ENCODE peak calls at places on chromosomes 7 and 10, in five cellular contexts. One of them, this sample, is unnamed.

GRCh38 chr10:63157845-63158624 is 24.9 kb downstream of the NRBF2 start:
- DNase-seq in HepG2: peak
- DNase-seq in GM12878: peak
- DNase-seq in SK-N-SH: peak
- DNase-seq in K562: peak
- DNase-seq in this sample: peak

GRCh38 chr10:97889461-97890265 is 40.0 kb downstream of the GOLGA7B start:
- DNase-seq in HepG2: no peak
- DNase-seq in GM12878: no peak
- DNase-seq in SK-N-SH: peak
- DNase-seq in K562: peak
- DNase-seq in this sample: peak

GRCh38 chr7:257647-257992 is 32.4 kb upstream of the FOXL3 start:
- DNase-seq in HepG2: no peak
- DNase-seq in GM12878: no peak
- DNase-seq in SK-N-SH: no peak
- DNase-seq in K562: no peak
- DNase-seq in this sample: no peak

GRCh38 chr7:68038621-68039314 is 1042.1 kb downstream of the TYW1 start:
- DNase-seq in HepG2: peak
- DNase-seq in GM12878: no peak
- DNase-seq in SK-N-SH: no peak
- DNase-seq in K562: no peak
- DNase-seq in this sample: no peak

GRCh38 chr10:46169736-46170135 is 117.1 kb upstream of the ANTXRL start:
- DNase-seq in HepG2: no peak
- DNase-seq in GM12878: no peak
- DNase-seq in SK-N-SH: no peak
- DNase-seq in K562: no peak
- DNase-seq in this sample: no peak

GRCh38 chr7:10128748-10129147 is 844.9 kb upstream of the PHF14 start:
- DNase-seq in HepG2: no peak
- DNase-seq in GM12878: no peak
- DNase-seq in SK-N-SH: peak
- DNase-seq in K562: peak
- DNase-seq in this sample: no peak

GRCh38 chr10:42961776-42962119 is 115.1 kb upstream of the RET start:
- DNase-seq in HepG2: no peak
- DNase-seq in GM12878: no peak
- DNase-seq in SK-N-SH: no peak
- DNase-seq in K562: no peak
- DNase-seq in this sample: no peak

GRCh38 chr7:35802649-35803048 is 1.8 kb downstream of the SEPTIN7 start:
- DNase-seq in HepG2: peak
- DNase-seq in GM12878: no peak
- DNase-seq in SK-N-SH: peak
- DNase-seq in K562: peak
- DNase-seq in this sample: no peak

GRCh38 chr10:31100176-31100575 is 68.5 kb upstream of the ZNF438 start:
- DNase-seq in HepG2: no peak
- DNase-seq in GM12878: peak
- DNase-seq in SK-N-SH: no peak
- DNase-seq in K562: no peak
- DNase-seq in this sample: no peak

GRCh38 chr7:131355917-131356777 is 28.5 kb downstream of the MKLN1 start:
- DNase-seq in HepG2: no peak
- DNase-seq in GM12878: no peak
- DNase-seq in SK-N-SH: no peak
- DNase-seq in K562: no peak
- DNase-seq in this sample: no peak

GRCh38 chr7:525740-526139 is 6.1 kb upstream of the PDGFA start:
- DNase-seq in HepG2: no peak
- DNase-seq in GM12878: no peak
- DNase-seq in SK-N-SH: no peak
- DNase-seq in K562: no peak
- DNase-seq in this sample: no peak

GRCh38 chr10:95168694-95169093 is 25.3 kb upstream of the ACSM6 start:
- DNase-seq in HepG2: no peak
- DNase-seq in GM12878: no peak
- DNase-seq in SK-N-SH: no peak
- DNase-seq in K562: no peak
- DNase-seq in this sample: no peak

GRCh38 chr7:144403102-144403501 is 391 bp downstream of the NOBOX start:
- DNase-seq in HepG2: no peak
- DNase-seq in GM12878: no peak
- DNase-seq in SK-N-SH: no peak
- DNase-seq in K562: no peak
- DNase-seq in this sample: no peak

GRCh38 chr10:78331391-78331922 is 297.8 kb downstream of the RPS24 start:
- DNase-seq in HepG2: no peak
- DNase-seq in GM12878: no peak
- DNase-seq in SK-N-SH: no peak
- DNase-seq in K562: no peak
- DNase-seq in this sample: no peak

GRCh38 chr10:89980166-89980565 is 278.8 kb downstream of the KIF20B start:
- DNase-seq in HepG2: no peak
- DNase-seq in GM12878: no peak
- DNase-seq in SK-N-SH: no peak
- DNase-seq in K562: no peak
- DNase-seq in this sample: no peak

GRCh38 chr7:47601119-47601880 is 19.4 kb upstream of the TNS3 start:
- DNase-seq in HepG2: peak
- DNase-seq in GM12878: no peak
- DNase-seq in SK-N-SH: no peak
- DNase-seq in K562: no peak
- DNase-seq in this sample: no peak

GRCh38 chr7:5420108-5420840 is 3.4 kb downstream of the TNRC18 start:
- DNase-seq in HepG2: no peak
- DNase-seq in GM12878: no peak
- DNase-seq in SK-N-SH: peak
- DNase-seq in K562: no peak
- DNase-seq in this sample: no peak

GRCh38 chr7:3260425-3260762 is 40.7 kb upstream of the SDK1 start:
- DNase-seq in HepG2: no peak
- DNase-seq in GM12878: no peak
- DNase-seq in SK-N-SH: no peak
- DNase-seq in K562: no peak
- DNase-seq in this sample: no peak

GRCh38 chr7:30206466-30206865 is 71.7 kb downstream of the MTURN start:
- DNase-seq in HepG2: no peak
- DNase-seq in GM12878: no peak
- DNase-seq in SK-N-SH: no peak
- DNase-seq in K562: no peak
- DNase-seq in this sample: peak

GRCh38 chr10:45997557-45997956 is 25.3 kb downstream of the TIMM23 start:
- DNase-seq in HepG2: no peak
- DNase-seq in GM12878: no peak
- DNase-seq in SK-N-SH: no peak
- DNase-seq in K562: no peak
- DNase-seq in this sample: no peak

GRCh38 chr10:83166344-83166743 is 973.0 kb upstream of the GHITM start:
- DNase-seq in HepG2: no peak
- DNase-seq in GM12878: no peak
- DNase-seq in SK-N-SH: peak
- DNase-seq in K562: no peak
- DNase-seq in this sample: no peak

GRCh38 chr7:157690058-157690832 is 353.4 kb downstream of the DNAJB6 start:
- DNase-seq in HepG2: no peak
- DNase-seq in GM12878: no peak
- DNase-seq in SK-N-SH: peak
- DNase-seq in K562: no peak
- DNase-seq in this sample: no peak

GRCh38 chr10:82551501-82551900 is 676.5 kb downstream of the NRG3 start:
- DNase-seq in HepG2: no peak
- DNase-seq in GM12878: no peak
- DNase-seq in SK-N-SH: no peak
- DNase-seq in K562: no peak
- DNase-seq in this sample: no peak

GRCh38 chr7:74269757-74270277 is 15.6 kb upstream of the RFC2 start:
- DNase-seq in HepG2: peak
- DNase-seq in GM12878: peak
- DNase-seq in SK-N-SH: peak
- DNase-seq in K562: peak
- DNase-seq in this sample: peak

GRCh38 chr10:103822795-103823194 is 32.6 kb downstream of the SH3PXD2A start:
- DNase-seq in HepG2: no peak
- DNase-seq in GM12878: no peak
- DNase-seq in SK-N-SH: no peak
- DNase-seq in K562: no peak
- DNase-seq in this sample: no peak

GRCh38 chr7:68511281-68511680 is 1087.0 kb upstream of the AUTS2 start:
- DNase-seq in HepG2: no peak
- DNase-seq in GM12878: no peak
- DNase-seq in SK-N-SH: peak
- DNase-seq in K562: no peak
- DNase-seq in this sample: no peak

GRCh38 chr10:69636273-69636575 is 6.2 kb downstream of the FAM241B start:
- DNase-seq in HepG2: no peak
- DNase-seq in GM12878: no peak
- DNase-seq in SK-N-SH: no peak
- DNase-seq in K562: no peak
- DNase-seq in this sample: no peak

GRCh38 chr10:23918839-23919238 is 290.1 kb upstream of the KIAA1217 start:
- DNase-seq in HepG2: no peak
- DNase-seq in GM12878: no peak
- DNase-seq in SK-N-SH: no peak
- DNase-seq in K562: no peak
- DNase-seq in this sample: no peak

GRCh38 chr7:119664601-119665000 is 608.4 kb upstream of the KCND2 start:
- DNase-seq in HepG2: no peak
- DNase-seq in GM12878: no peak
- DNase-seq in SK-N-SH: no peak
- DNase-seq in K562: no peak
- DNase-seq in this sample: no peak

GRCh38 chr10:110162749-110163148 is 44.7 kb upstream of the MXI1 start:
- DNase-seq in HepG2: no peak
- DNase-seq in GM12878: no peak
- DNase-seq in SK-N-SH: no peak
- DNase-seq in K562: no peak
- DNase-seq in this sample: no peak
- TF ChIP-seq ZBTB33 in HepG2: no peak
- TF ChIP-seq ZBTB33 in GM12878: no peak
- TF ChIP-seq ZBTB33 in SK-N-SH: no peak
- TF ChIP-seq ZBTB33 in K562: no peak
- TF ChIP-seq ZBTB33 in this sample: no peak

GRCh38 chr10:110304394-110304779 is 333 bp downstream of the SMNDC1 start:
- DNase-seq in HepG2: no peak
- DNase-seq in GM12878: no peak
- DNase-seq in SK-N-SH: no peak
- DNase-seq in K562: peak
- DNase-seq in this sample: no peak
- TF ChIP-seq RAD21 in HepG2: peak
- TF ChIP-seq RAD21 in GM12878: no peak
- TF ChIP-seq RAD21 in SK-N-SH: no peak
- TF ChIP-seq RAD21 in K562: no peak
- TF ChIP-seq RAD21 in this sample: no peak

DNA sequence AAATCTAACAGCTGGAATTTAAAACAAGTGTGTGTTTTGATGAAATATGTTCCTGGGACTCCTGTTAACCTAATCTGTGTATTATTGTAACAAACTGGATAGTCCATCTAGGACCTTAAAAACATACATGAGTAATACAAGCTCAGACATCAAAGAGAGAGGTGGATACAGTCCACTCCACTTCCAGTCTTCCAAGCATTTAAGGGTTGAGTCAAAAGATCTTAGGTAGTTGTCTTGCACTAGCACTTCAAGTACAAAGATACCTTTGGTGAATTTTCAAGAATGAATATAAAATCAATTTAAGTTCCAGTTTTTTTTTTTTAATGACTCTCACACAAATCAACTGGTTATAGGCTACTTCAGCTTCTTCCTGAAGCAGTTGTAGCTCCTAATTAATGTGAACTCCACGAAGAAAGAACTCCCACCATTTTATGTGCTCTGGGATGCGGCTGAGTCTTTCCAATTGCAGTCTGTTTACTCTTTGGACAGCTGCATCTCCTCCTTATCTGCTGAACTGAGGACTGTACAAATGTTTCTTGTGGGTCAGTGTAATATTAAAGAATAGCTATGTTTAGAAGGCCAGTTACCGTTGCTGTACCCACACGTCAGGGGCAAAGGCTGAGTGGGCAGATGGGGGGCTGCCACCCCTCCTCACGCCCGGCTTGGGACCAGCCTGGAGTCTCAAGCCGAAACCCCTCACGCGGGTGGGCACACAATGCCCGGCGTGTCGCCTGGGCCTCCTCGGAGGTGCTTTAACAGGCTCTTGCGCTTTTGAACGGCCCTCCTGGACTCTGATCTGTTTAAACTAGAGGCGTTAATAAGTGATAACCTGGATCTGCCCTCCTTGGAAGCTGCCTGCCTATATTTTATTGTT is 2.9 kb upstream of the IGF2BP3 start:
- DNase-seq in HepG2: peak
- DNase-seq in GM12878: no peak
- DNase-seq in SK-N-SH: peak
- DNase-seq in K562: peak
- DNase-seq in this sample: no peak
- TF ChIP-seq POLR2AphosphoS5 in HepG2: no peak
- TF ChIP-seq POLR2AphosphoS5 in GM12878: no peak
- TF ChIP-seq POLR2AphosphoS5 in SK-N-SH: peak
- TF ChIP-seq POLR2AphosphoS5 in K562: no peak
- TF ChIP-seq POLR2AphosphoS5 in this sample: no peak

DNA sequence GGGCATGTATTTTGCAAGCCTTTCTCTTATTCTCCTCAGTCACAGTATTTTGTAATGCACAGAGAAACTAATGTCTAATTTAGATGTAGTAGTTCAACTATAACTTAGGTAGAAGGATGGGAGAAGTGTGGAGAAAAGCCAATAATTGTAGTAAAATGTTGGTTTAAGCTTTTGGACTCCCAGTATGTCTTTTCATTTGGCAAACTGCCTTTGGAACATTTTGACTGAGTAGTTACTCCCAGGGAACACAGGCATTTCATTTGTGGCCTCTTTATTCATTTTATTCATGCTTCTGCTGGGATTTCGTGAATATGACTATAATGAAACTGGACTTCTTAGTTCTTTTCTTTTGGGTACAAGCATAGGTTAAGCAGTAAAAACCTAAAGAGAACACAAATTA is 79.0 kb downstream of the EXOC4 start:
- DNase-seq in HepG2: no peak
- DNase-seq in GM12878: no peak
- DNase-seq in SK-N-SH: no peak
- DNase-seq in K562: no peak
- DNase-seq in this sample: no peak
- TF ChIP-seq ZBTB33 in HepG2: no peak
- TF ChIP-seq ZBTB33 in GM12878: no peak
- TF ChIP-seq ZBTB33 in SK-N-SH: no peak
- TF ChIP-seq ZBTB33 in K562: no peak
- TF ChIP-seq ZBTB33 in this sample: no peak